ENCODE peak calls at places on chromosomes 11 and 22, in five cellular contexts. One of them, this sample, is unnamed.

GRCh38 chr11:106786251-106786650 is 232.0 kb downstream of the GUCY1A2 start:
- DNase-seq in AG09309: no peak
- DNase-seq in A549: no peak
- DNase-seq in hepatocyte: no peak
- DNase-seq in kidney: no peak
- DNase-seq in this sample: no peak

GRCh38 chr22:49960967-49961600 is 512 bp downstream of the PIM3 start:
- DNase-seq in AG09309: no peak
- DNase-seq in A549: peak
- DNase-seq in hepatocyte: peak
- DNase-seq in kidney: peak
- DNase-seq in this sample: no peak

GRCh38 chr11:130897262-130898182 is 18.8 kb downstream of the SNX19 start:
- DNase-seq in AG09309: peak
- DNase-seq in A549: peak
- DNase-seq in hepatocyte: peak
- DNase-seq in kidney: peak
- DNase-seq in this sample: no peak

GRCh38 chr11:117855452-117855851 is 21.0 kb downstream of the FXYD6 start:
- DNase-seq in AG09309: no peak
- DNase-seq in A549: no peak
- DNase-seq in hepatocyte: no peak
- DNase-seq in kidney: peak
- DNase-seq in this sample: no peak

GRCh38 chr22:41147722-41148121 is 55.3 kb downstream of the EP300 start:
- DNase-seq in AG09309: no peak
- DNase-seq in A549: no peak
- DNase-seq in hepatocyte: no peak
- DNase-seq in kidney: no peak
- DNase-seq in this sample: no peak

GRCh38 chr22:23394525-23395326 is 185.4 kb downstream of the IGLL1 start:
- DNase-seq in AG09309: no peak
- DNase-seq in A549: no peak
- DNase-seq in hepatocyte: no peak
- DNase-seq in kidney: no peak
- DNase-seq in this sample: no peak

GRCh38 chr11:17443423-17443822 is 33.2 kb downstream of the ABCC8 start:
- DNase-seq in AG09309: no peak
- DNase-seq in A549: no peak
- DNase-seq in hepatocyte: no peak
- DNase-seq in kidney: no peak
- DNase-seq in this sample: no peak

GRCh38 chr22:50576806-50577696 is 1.2 kb downstream of the CPT1B start:
- DNase-seq in AG09309: no peak
- DNase-seq in A549: no peak
- DNase-seq in hepatocyte: no peak
- DNase-seq in kidney: no peak
- DNase-seq in this sample: no peak

GRCh38 chr11:58316142-58316541 is 42.7 kb downstream of the OR5B17 start:
- DNase-seq in AG09309: no peak
- DNase-seq in A549: no peak
- DNase-seq in hepatocyte: no peak
- DNase-seq in kidney: no peak
- DNase-seq in this sample: no peak

GRCh38 chr11:66313321-66314185 is 3.3 kb downstream of the CD248 start:
- DNase-seq in AG09309: no peak
- DNase-seq in A549: no peak
- DNase-seq in hepatocyte: peak
- DNase-seq in kidney: peak
- DNase-seq in this sample: no peak

GRCh38 chr22:35330258-35330861 is 30.7 kb downstream of the TOM1 start:
- DNase-seq in AG09309: no peak
- DNase-seq in A549: no peak
- DNase-seq in hepatocyte: peak
- DNase-seq in kidney: peak
- DNase-seq in this sample: no peak

GRCh38 chr11:126149759-126150236 is 61.7 kb downstream of the RPUSD4 start:
- DNase-seq in AG09309: no peak
- DNase-seq in A549: no peak
- DNase-seq in hepatocyte: no peak
- DNase-seq in kidney: no peak
- DNase-seq in this sample: no peak

DNA sequence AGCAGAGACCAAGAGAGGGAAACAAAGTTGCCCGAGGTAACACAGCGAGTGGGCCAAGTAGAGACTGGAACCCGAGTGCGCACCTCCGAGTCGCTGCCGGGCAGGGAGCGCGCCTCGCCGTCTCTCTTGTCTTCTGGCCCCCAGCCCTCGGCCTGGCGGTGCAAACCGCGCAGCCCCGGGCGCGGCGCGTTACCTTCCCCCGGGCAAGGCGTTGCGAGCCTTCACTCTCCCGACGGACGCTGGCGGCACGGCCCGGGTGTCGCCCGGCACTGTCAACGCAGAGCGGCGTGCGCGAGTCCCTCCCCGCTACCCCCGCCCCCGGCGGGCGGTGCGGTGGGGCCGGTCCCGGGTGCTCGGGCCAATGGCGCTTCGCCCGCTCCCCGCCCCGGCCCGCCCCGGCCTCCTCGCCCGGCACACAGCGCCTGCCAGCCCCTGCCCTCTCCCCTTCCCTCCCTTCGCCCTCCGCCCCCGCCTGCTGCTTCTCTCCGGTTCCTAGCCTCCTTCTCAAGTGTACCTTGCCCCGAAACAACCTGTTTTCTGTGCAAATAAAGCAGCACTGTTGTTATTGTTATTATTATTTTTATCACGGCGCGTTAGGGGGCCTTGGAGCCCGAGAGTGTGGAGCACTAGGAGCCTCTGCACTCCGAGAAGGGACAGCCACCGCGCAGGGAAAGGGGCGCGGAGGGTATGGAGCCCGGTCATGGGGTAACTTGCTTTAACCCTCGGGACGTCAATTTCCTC is at the start of gene SYTL2:
- DNase-seq in AG09309: no peak
- DNase-seq in A549: peak
- DNase-seq in hepatocyte: peak
- DNase-seq in kidney: peak
- DNase-seq in this sample: peak
- TF ChIP-seq CTCF in AG09309: no peak
- TF ChIP-seq CTCF in A549: no peak
- TF ChIP-seq CTCF in hepatocyte: no peak
- TF ChIP-seq CTCF in kidney: no peak
- TF ChIP-seq CTCF in this sample: peak

GRCh38 chr11:64342869-64343739 is 3.1 kb downstream of the CCDC88B start:
- DNase-seq in AG09309: no peak
- DNase-seq in A549: no peak
- DNase-seq in hepatocyte: peak
- DNase-seq in kidney: no peak
- DNase-seq in this sample: no peak

GRCh38 chr11:64344721-64345120 is 4.7 kb downstream of the CCDC88B start:
- DNase-seq in AG09309: no peak
- DNase-seq in A549: no peak
- DNase-seq in hepatocyte: peak
- DNase-seq in kidney: no peak
- DNase-seq in this sample: no peak

GRCh38 chr11:64341851-64342791 is 2.1 kb downstream of the CCDC88B start:
- DNase-seq in AG09309: no peak
- DNase-seq in A549: peak
- DNase-seq in hepatocyte: peak
- DNase-seq in kidney: peak
- DNase-seq in this sample: no peak

GRCh38 chr11:64343740-64344133 is 3.7 kb downstream of the CCDC88B start:
- DNase-seq in AG09309: no peak
- DNase-seq in A549: peak
- DNase-seq in hepatocyte: peak
- DNase-seq in kidney: no peak
- DNase-seq in this sample: no peak

DNA sequence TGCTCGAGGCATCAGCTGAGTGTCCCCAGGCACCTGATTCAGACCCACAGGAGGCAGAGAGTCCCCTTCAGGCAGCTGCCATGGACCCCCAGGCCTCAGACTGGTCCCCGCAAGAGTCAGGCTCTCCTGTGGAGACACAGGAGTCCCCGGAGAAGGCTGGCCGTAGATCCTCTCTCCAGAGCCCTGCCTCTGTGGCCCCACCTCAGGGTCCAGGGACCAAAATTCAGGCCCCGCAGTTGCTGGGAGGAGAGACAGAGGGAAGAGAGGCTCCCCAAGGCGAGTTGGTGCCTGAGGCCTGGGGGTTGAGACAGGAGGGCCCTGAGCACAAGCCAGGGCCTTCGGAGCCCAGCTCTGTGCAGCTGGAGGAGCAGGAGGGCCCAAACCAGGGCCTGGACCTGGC is 4.2 kb downstream of the CCDC88B start:
- DNase-seq in AG09309: no peak
- DNase-seq in A549: no peak
- DNase-seq in hepatocyte: peak
- DNase-seq in kidney: no peak
- DNase-seq in this sample: no peak
- TF ChIP-seq CTCF in AG09309: no peak
- TF ChIP-seq CTCF in A549: no peak
- TF ChIP-seq CTCF in hepatocyte: no peak
- TF ChIP-seq CTCF in kidney: no peak
- TF ChIP-seq CTCF in this sample: no peak

GRCh38 chr11:12161137-12161536 is 50.7 kb downstream of the MICAL2 start:
- DNase-seq in AG09309: no peak
- DNase-seq in A549: no peak
- DNase-seq in hepatocyte: no peak
- DNase-seq in kidney: no peak
- DNase-seq in this sample: no peak

GRCh38 chr11:12160231-12160630 is 49.8 kb downstream of the MICAL2 start:
- DNase-seq in AG09309: no peak
- DNase-seq in A549: no peak
- DNase-seq in hepatocyte: no peak
- DNase-seq in kidney: no peak
- DNase-seq in this sample: no peak

GRCh38 chr11:12160680-12161079 is 50.3 kb downstream of the MICAL2 start:
- DNase-seq in AG09309: no peak
- DNase-seq in A549: no peak
- DNase-seq in hepatocyte: peak
- DNase-seq in kidney: peak
- DNase-seq in this sample: no peak

GRCh38 chr11:12158926-12159325 is 48.5 kb downstream of the MICAL2 start:
- DNase-seq in AG09309: no peak
- DNase-seq in A549: no peak
- DNase-seq in hepatocyte: peak
- DNase-seq in kidney: no peak
- DNase-seq in this sample: no peak

GRCh38 chr11:12159351-12160099 is 49.1 kb downstream of the MICAL2 start:
- DNase-seq in AG09309: peak
- DNase-seq in A549: peak
- DNase-seq in hepatocyte: peak
- DNase-seq in kidney: no peak
- DNase-seq in this sample: no peak
- TF ChIP-seq CTCF in AG09309: no peak
- TF ChIP-seq CTCF in A549: peak
- TF ChIP-seq CTCF in hepatocyte: no peak
- TF ChIP-seq CTCF in kidney: no peak
- TF ChIP-seq CTCF in this sample: peak

GRCh38 chr11:119101759-119102423 is at the start of gene DPAGT1:
- DNase-seq in AG09309: peak
- DNase-seq in A549: peak
- DNase-seq in hepatocyte: peak
- DNase-seq in kidney: peak
- DNase-seq in this sample: peak

GRCh38 chr11:119100960-119101349 is 698 bp downstream of the DPAGT1 start:
- DNase-seq in AG09309: no peak
- DNase-seq in A549: no peak
- DNase-seq in hepatocyte: peak
- DNase-seq in kidney: no peak
- DNase-seq in this sample: no peak

GRCh38 chr11:119106564-119107537 is at the start of gene C2CD2L:
- DNase-seq in AG09309: no peak
- DNase-seq in A549: peak
- DNase-seq in hepatocyte: peak
- DNase-seq in kidney: peak
- DNase-seq in this sample: peak

GRCh38 chr11:119101367-119101758 is 290 bp downstream of the DPAGT1 start:
- DNase-seq in AG09309: no peak
- DNase-seq in A549: peak
- DNase-seq in hepatocyte: peak
- DNase-seq in kidney: no peak
- DNase-seq in this sample: no peak

DNA sequence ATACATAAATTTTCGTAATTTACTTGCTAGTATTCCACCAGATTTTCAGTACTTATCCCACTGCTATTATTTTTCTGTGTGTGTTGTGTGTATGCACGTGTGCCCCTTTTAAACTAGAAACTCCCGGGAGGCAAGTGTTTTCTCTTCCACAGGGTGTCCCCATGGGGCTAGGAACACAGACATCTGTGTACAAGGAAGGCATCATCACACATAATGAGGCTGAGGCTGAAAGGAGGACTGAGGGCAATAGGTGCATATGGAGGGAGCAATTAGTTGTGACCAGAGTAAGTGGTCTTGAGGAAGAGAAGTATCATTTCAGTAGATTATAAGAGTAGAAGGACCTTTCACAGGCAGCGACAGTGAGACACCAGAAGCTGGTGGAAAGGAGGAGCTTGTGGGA is 2.1 kb upstream of the DPAGT1 start:
- DNase-seq in AG09309: no peak
- DNase-seq in A549: no peak
- DNase-seq in hepatocyte: no peak
- DNase-seq in kidney: no peak
- DNase-seq in this sample: no peak
- TF ChIP-seq CTCF in AG09309: no peak
- TF ChIP-seq CTCF in A549: no peak
- TF ChIP-seq CTCF in hepatocyte: no peak
- TF ChIP-seq CTCF in kidney: no peak
- TF ChIP-seq CTCF in this sample: no peak

GRCh38 chr11:26199341-26199740 is 132.6 kb upstream of the ANO3 start:
- DNase-seq in AG09309: no peak
- DNase-seq in A549: no peak
- DNase-seq in hepatocyte: no peak
- DNase-seq in kidney: no peak
- DNase-seq in this sample: no peak
- TF ChIP-seq CTCF in AG09309: no peak
- TF ChIP-seq CTCF in A549: no peak
- TF ChIP-seq CTCF in hepatocyte: no peak
- TF ChIP-seq CTCF in kidney: no peak
- TF ChIP-seq CTCF in this sample: no peak

This sample was measured in osteocyte.